ENCODE peak calls at places on chromosomes 7 and 10, in four cellular contexts. X is fibroblast of lung, G is Peyer's patch, S is cardiac muscle cell. M is an unnamed sample.
A peak's percentile ranks its signal among the peaks of the same experiment; 100 is the strongest.

GRCh38 chr10:44310762-44311562 is 73.9 kb downstream of the CXCL12 start:
- DNase-seq in X (peak; percentile 79), G (peak; percentile 86), S (peak; percentile 97), M (peak; percentile 90)

GRCh38 chr10:71223365-71224058 is 11.1 kb downstream of the UNC5B start:
- DNase-seq in X (no peak), G (no peak), S (no peak), M (no peak)

GRCh38 chr10:114691442-114691941 is 33.4 kb upstream of the ABLIM1 start:
- DNase-seq in X (peak; percentile 38), G (no peak), S (no peak), M (no peak)

GRCh38 chr10:80542053-80542452 is 4.4 kb downstream of the SH2D4B start:
- DNase-seq in X (no peak), G (no peak), S (no peak), M (no peak)

GRCh38 chr10:63935705-63936104 is 414.5 kb downstream of the REEP3 start:
- DNase-seq in X (no peak), G (no peak), S (no peak), M (no peak)

GRCh38 chr10:12264204-12264908 is 68.4 kb downstream of the CDC123 start:
- DNase-seq in X (peak; percentile 73), G (peak; percentile 86), S (peak; percentile 71), M (peak; percentile 88)

GRCh38 chr10:69936091-69936490 is 116.6 kb upstream of the MACROH2A2 start:
- DNase-seq in X (no peak), G (no peak), S (no peak), M (no peak)

GRCh38 chr7:49624611-49625010 is 148.8 kb upstream of the VWC2 start:
- DNase-seq in X (no peak), G (no peak), S (no peak), M (no peak)

GRCh38 chr10:59536576-59537014 is 173.1 kb downstream of the SLC16A9 start:
- DNase-seq in X (peak; percentile 83), G (peak; percentile 42), S (peak; percentile 5), M (no peak)

GRCh38 chr7:115024276-115024675 is 102.4 kb downstream of the MDFIC start:
- DNase-seq in X (no peak), G (no peak), S (no peak), M (no peak)

GRCh38 chr10:102504976-102505300 is 1.2 kb downstream of the SUFU start:
- DNase-seq in X (no peak), G (no peak), S (no peak), M (no peak)

GRCh38 chr7:131028293-131028692 is 294.3 kb upstream of the KLF14 start:
- DNase-seq in X (no peak), G (no peak), S (no peak), M (no peak)

GRCh38 chr7:35314354-35314753 is 60.5 kb upstream of the TBX20 start:
- DNase-seq in X (no peak), G (no peak), S (no peak), M (no peak)

GRCh38 chr10:96661632-96662031 is 58.7 kb downstream of the PIK3AP1 start:
- DNase-seq in X (no peak), G (no peak), S (no peak), M (no peak)

GRCh38 chr7:121337398-121337797 is 8.6 kb downstream of the WNT16 start:
- DNase-seq in X (peak; percentile 51), G (no peak), S (no peak), M (no peak)

GRCh38 chr7:107836237-107837144 is 33.5 kb upstream of the SLC26A3 start:
- DNase-seq in X (no peak), G (no peak), S (no peak), M (no peak)

GRCh38 chr10:123890246-123890645 is 1.4 kb downstream of the CPXM2 start:
- DNase-seq in X (no peak), G (no peak), S (no peak), M (no peak)

GRCh38 chr7:125279956-125280355 is 350.3 kb upstream of the POT1 start:
- DNase-seq in X (no peak), G (no peak), S (no peak), M (no peak)

GRCh38 chr10:129626801-129627434 is 159.9 kb downstream of the MGMT start:
- DNase-seq in X (peak; percentile 17), G (no peak), S (no peak), M (no peak)

GRCh38 chr7:151172273-151173141 is 5.0 kb upstream of the GBX1 start:
- DNase-seq in X (peak; percentile 63), G (peak; percentile 88), S (peak; percentile 84), M (peak; percentile 87)

GRCh38 chr10:68560201-68560915 is at the start of gene TET1:
- DNase-seq in X (peak; percentile 75), G (peak; percentile 49), S (peak; percentile 84), M (peak; percentile 60)

GRCh38 chr10:95430231-95430951 is 130.8 kb downstream of the SORBS1 start:
- DNase-seq in X (peak; percentile 62), G (no peak), S (peak; percentile 77), M (peak; percentile 61)

GRCh38 chr7:767580-767940 is 40.5 kb upstream of the PRKAR1B start:
- DNase-seq in X (no peak), G (no peak), S (no peak), M (peak; percentile 73)

GRCh38 chr10:83607959-83608745 is 531.2 kb upstream of the GHITM start:
- DNase-seq in X (no peak), G (no peak), S (no peak), M (no peak)
- H3K9me3 ChIP-seq in X (no peaks in the 10 kb centered on the region), G (peaks cover 3% of the 10 kb centered on the region), S (no peaks in the 10 kb centered on the region), M (no peaks in the 10 kb centered on the region)

GRCh38 chr10:88385601-88386203 is 197.4 kb downstream of the RNLS start:
- DNase-seq in X (no peak), G (peak; percentile 93), S (no peak), M (no peak)
- TF ChIP-seq CTCF in X (no peak), G (peak; percentile 46), S (no peak), M (no peak)

GRCh38 chr7:149569726-149570422 is 72.3 kb upstream of the ZNF746 start:
- DNase-seq in X (no peak), G (no peak), S (no peak), M (no peak)

GRCh38 chr7:149566103-149566502 is 68.5 kb upstream of the ZNF746 start:
- DNase-seq in X (no peak), G (no peak), S (no peak), M (no peak)

GRCh38 chr7:149570784-149571183 is 73.2 kb upstream of the ZNF746 start:
- DNase-seq in X (no peak), G (no peak), S (no peak), M (no peak)

GRCh38 chr7:149568218-149568617 is 70.6 kb upstream of the ZNF746 start:
- DNase-seq in X (no peak), G (no peak), S (no peak), M (no peak)

DNA sequence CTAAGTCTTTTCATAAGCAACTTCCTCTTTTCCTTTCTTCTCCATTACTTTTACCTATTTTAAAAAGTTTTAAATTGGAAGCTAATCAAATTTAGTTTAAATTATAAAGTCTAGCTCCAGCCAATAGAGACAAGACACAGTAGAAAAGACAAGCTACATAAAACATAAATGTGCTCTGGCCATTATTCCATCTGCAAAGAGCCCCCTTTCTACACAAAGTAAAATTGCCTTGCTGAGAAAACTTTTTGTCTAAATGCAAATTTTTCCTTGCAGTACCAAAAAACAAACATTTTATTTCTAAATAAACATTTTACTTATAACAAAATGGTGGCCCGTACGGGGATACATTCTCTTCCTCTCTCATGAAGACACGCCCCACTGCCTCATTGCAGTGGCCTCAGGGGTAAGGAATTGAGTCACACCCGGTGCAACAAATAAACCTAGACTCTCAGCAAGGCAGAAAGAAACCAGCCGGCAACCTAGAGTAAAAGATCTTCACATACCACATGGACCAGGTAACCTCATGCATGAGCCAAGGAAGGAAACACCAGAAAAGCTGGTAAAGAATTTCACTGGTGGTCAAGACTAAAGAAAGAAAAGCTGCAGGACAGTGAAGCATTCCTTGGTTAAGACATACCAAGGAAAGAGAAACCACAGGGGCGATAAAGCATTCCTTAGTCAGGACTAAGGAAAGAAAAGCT is 71.6 kb upstream of the ZNF746 start:
- DNase-seq in X (no peak), G (no peak), S (no peak), M (no peak)
- H3K9me3 ChIP-seq in X (no peaks in the 10 kb centered on the region), G (peaks cover 18% of the 10 kb centered on the region), S (no peaks in the 10 kb centered on the region), M (no peaks in the 10 kb centered on the region)

GRCh38 chr7:137985897-137986251 is 16.0 kb downstream of the CREB3L2 start:
- DNase-seq in X (no peak), G (no peak), S (no peak), M (no peak)
- TF ChIP-seq CTCF in X (no peak), G (no peak), S (no peak), M (no peak)

GRCh38 chr10:5143137-5143536 is 41.8 kb downstream of the AKR1C8 start:
- DNase-seq in X (no peak), G (no peak), S (no peak), M (no peak)
- H3K9me3 ChIP-seq in X (no peaks in the 10 kb centered on the region), G (peaks cover 4% of the 10 kb centered on the region), S (no peaks in the 10 kb centered on the region), M (no peaks in the 10 kb centered on the region)

DNA sequence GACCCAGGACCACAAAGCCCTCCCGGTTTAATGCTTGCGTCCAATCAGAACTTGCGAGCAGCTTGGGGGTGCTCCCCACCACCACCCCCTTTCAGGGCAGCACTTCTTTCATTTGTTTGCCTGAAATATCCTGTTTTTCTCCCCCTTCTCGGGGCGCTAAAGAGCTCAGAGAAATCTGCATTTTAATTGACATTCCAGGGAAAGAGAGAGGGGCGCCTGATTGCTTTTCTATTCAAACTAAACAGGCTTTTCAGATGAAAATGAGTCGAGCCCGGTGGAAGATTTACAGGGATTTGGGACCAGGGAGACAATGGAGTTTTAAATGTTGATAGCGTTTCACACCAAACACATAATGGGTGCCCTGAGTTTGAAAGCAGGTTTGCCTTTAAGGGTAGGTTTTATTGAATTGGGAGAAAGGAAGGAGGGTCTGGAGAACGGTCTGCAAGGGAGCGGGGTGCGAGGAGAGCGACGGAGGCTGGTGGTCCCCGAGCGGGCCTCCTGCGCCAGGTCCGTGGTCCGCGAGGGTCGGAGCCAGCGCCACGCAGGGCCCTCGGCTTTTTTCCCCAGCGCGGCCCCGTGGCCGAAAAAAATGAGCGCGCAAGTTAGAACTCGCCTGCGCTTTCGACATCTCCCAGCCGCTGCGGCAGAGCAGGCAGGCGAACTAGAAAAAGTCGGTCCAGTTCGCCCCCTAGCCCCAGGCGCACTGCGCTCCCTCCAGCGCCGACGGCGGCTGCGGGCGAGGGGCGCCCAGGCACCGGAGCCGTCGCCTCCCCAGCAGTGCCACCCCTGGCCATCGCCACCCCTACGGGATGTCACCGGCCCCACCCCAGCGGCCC is 1.4 kb downstream of the FGFR2 start:
- DNase-seq in X (no peak), G (peak; percentile 63), S (peak; percentile 82), M (peak; percentile 65)
- TF ChIP-seq CTCF in X (no peak), G (no peak), S (no peak), M (peak; percentile 41)

DNA sequence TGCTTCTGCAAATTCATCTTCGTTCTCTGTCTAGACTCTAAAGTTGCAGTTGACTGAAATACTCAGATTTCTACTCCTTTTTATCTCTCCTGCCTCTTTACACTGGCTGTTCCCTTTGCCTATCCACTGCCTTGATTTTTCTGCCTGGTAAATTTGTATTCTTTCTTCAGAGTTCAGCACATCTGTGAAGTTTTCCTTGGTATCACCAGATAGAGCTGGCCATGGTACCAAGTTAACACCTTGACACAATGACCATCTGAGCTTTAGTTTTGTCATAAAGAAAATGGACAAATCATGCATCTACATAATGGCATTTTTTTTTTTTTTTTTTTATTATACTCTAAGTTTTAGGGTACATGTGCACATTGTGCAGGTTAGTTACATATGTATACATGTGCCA is 143.0 kb downstream of the PPP1R3A start:
- DNase-seq in X (no peak), G (no peak), S (no peak), M (no peak)
- H3K9me3 ChIP-seq in X (no peaks in the 10 kb centered on the region), G (no peaks in the 10 kb centered on the region), S (no peaks in the 10 kb centered on the region), M (no peaks in the 10 kb centered on the region)

GRCh38 chr7:33807779-33808482 is 97.4 kb upstream of the BMPER start:
- DNase-seq in X (peak; percentile 66), G (no peak), S (peak; percentile 43), M (peak; percentile 21)
- TF ChIP-seq CTCF in X (peak; percentile 39), G (peak; percentile 35), S (peak; percentile 53), M (no peak)

GRCh38 chr7:18824157-18824556 is 293.3 kb downstream of the TWIST1 start:
- DNase-seq in X (no peak), G (no peak), S (no peak), M (no peak)
- H3K9me3 ChIP-seq in X (no peaks in the 10 kb centered on the region), G (no peaks in the 10 kb centered on the region), S (no peaks in the 10 kb centered on the region), M (no peaks in the 10 kb centered on the region)

M was measured in testis.